ENCODE peak calls at places on chromosomes 11 and 22, in eight cellular contexts. E is mucosa of descending colon; R is T-cell; Y is stimulated activated naive CD4-positive, alpha-beta T cell; K is psoas muscle; Z is stimulated activated CD4-positive, alpha-beta T cell treated with anti-CD3 and anti-CD28 coated beads, Interleukin-15, amount 100 ng/mL, for 1 hour; M is lower lobe of right lung; A is activated T-cell treated with anti-CD3 and anti-CD28 coated beads for 48 hours. D is an unnamed sample.

GRCh38 chr11:4916581-4916980 is 2.6 kb downstream of the OR51G2 start:
- DNase-seq in Y (no peak), E (no peak), R (no peak), M (no peak), Z (no peak), A (no peak), K (no peak), D (no peak)

GRCh38 chr11:103338621-103339484 is 229.6 kb downstream of the DYNC2H1 start:
- DNase-seq in K (no peak), Z (no peak), A (no peak), E (no peak), M (no peak), R (no peak), Y (no peak), D (no peak)

GRCh38 chr11:126474220-126474619 is 118.7 kb downstream of the ST3GAL4 start:
- DNase-seq in A (no peak), E (peak; percentile 19), K (no peak), M (no peak), R (no peak), Y (no peak), Z (no peak), D (peak; percentile 89)

GRCh38 chr11:61697764-61698163 is 17.6 kb downstream of the DAGLA start:
- DNase-seq in E (no peak), Z (no peak), M (no peak), Y (no peak), A (no peak), R (no peak), K (no peak), D (no peak)

GRCh38 chr11:129766858-129767604 is 48.6 kb upstream of the TMEM45B start:
- DNase-seq in Y (peak; percentile 49), A (no peak), K (no peak), E (no peak), Z (no peak), R (peak; percentile 17), M (no peak), D (no peak)

GRCh38 chr11:16812274-16812673 is 73.8 kb downstream of the C11orf58 start:
- DNase-seq in M (no peak), R (no peak), E (no peak), Y (no peak), A (no peak), K (no peak), Z (no peak), D (no peak)

GRCh38 chr22:47175151-47175760 is 412.8 kb downstream of the TBC1D22A start:
- DNase-seq in Y (no peak), K (peak; percentile 50), E (peak; percentile 42), A (no peak), R (no peak), Z (no peak), M (no peak), D (peak; percentile 51)

GRCh38 chr11:2779499-2779980 is 79.7 kb upstream of the KCNQ1OT1 start:
- DNase-seq in E (no peak), R (no peak), K (no peak), Y (no peak), A (no peak), M (no peak), Z (no peak), D (no peak)

GRCh38 chr11:1499899-1500298 is 13.3 kb upstream of the MOB2 start:
- DNase-seq in E (no peak), Z (no peak), M (peak; percentile 38), R (no peak), Y (no peak), A (no peak), K (peak; percentile 28), D (no peak)

GRCh38 chr11:67504023-67504949 is 877 bp downstream of the PITPNM1 start:
- DNase-seq in E (peak; percentile 58), K (no peak), Y (no peak), M (no peak), R (no peak), A (peak; percentile 40), Z (no peak), D (peak; percentile 80)

GRCh38 chr11:38814670-38815069 is 2216.6 kb upstream of the RAG2 start:
- DNase-seq in M (no peak), E (no peak), Z (no peak), R (no peak), A (no peak), Y (no peak), K (no peak), D (no peak)

GRCh38 chr22:43273902-43274484 is 69.2 kb downstream of the SCUBE1 start:
- DNase-seq in E (no peak), R (peak; percentile 9), M (no peak), K (no peak), Z (no peak), A (peak; percentile 21), Y (peak; percentile 30), D (peak; percentile 62)

GRCh38 chr11:118914178-118914918 is 11.4 kb downstream of the BCL9L start:
- DNase-seq in Z (no peak), R (peak; percentile 89), M (no peak), K (peak; percentile 72), A (peak; percentile 61), E (peak; percentile 91), Y (peak; percentile 80), D (peak; percentile 69)

GRCh38 chr11:73295259-73295995 is 12.6 kb upstream of the ARHGEF17 start:
- DNase-seq in Z (peak; percentile 61), K (peak; percentile 74), A (peak; percentile 69), M (peak; percentile 76), Y (peak; percentile 77), E (no peak), R (peak; percentile 60), D (no peak)

GRCh38 chr22:32836286-32836859 is 34.9 kb downstream of the TIMP3 start:
- DNase-seq in Z (no peak), A (no peak), E (no peak), Y (peak; percentile 3), R (no peak), M (no peak), K (no peak), D (no peak)

GRCh38 chr11:96168623-96169022 is 174.4 kb downstream of the MAML2 start:
- DNase-seq in Y (no peak), Z (no peak), K (no peak), R (no peak), M (no peak), E (no peak), A (no peak), D (no peak)

GRCh38 chr11:86940122-86940777 is 14.9 kb downstream of the FZD4 start:
- DNase-seq in M (no peak), K (peak; percentile 78), E (no peak), Z (no peak), R (no peak), Y (no peak), A (no peak), D (no peak)

GRCh38 chr11:85809881-85810280 is 1.1 kb downstream of the SYTL2 start:
- DNase-seq in A (no peak), Y (peak; percentile 43), E (peak; percentile 62), R (no peak), K (no peak), Z (no peak), M (no peak), D (no peak)

GRCh38 chr22:38940985-38941384 is 16.4 kb upstream of the APOBEC3A start:
- DNase-seq in M (no peak), Y (no peak), Z (no peak), E (no peak), K (no peak), A (no peak), R (no peak), D (no peak)